ENCODE peak calls at places on chromosome 9, in ten cellular contexts. L is A549, Z is neural crest cell, B is Panc1, P is HL-60, Y is IMR-90, M is GM06990, S is choroid plexus epithelial cell, A is MCF 10A, K is endothelial cell. T is an unnamed sample.

GRCh38 chr9:130301483-130302286 is 36.1 kb downstream of the HMCN2 start:
- DNase-seq in L (no peak), Z (no peak), B (no peak), P (no peak), Y (peak), M (no peak), S (no peak), A (no peak), K (no peak), T (no peak)

GRCh38 chr9:36316629-36317317 is 58.5 kb upstream of the GNE start:
- DNase-seq in L (no peak), Z (peak), B (no peak), P (no peak), Y (no peak), M (no peak), S (peak), A (no peak), K (no peak), T (peak)

GRCh38 chr9:92592946-92593860 is 57.4 kb upstream of the ECM2 start:
- DNase-seq in L (no peak), Z (no peak), B (no peak), P (no peak), Y (peak), M (no peak), S (no peak), A (no peak), K (no peak), T (no peak)

GRCh38 chr9:5695860-5696259 is 67.0 kb downstream of the RIC1 start:
- DNase-seq in L (no peak), Z (no peak), B (no peak), P (no peak), Y (no peak), M (no peak), S (no peak), A (no peak), K (no peak), T (no peak)

GRCh38 chr9:116549061-116549664 is 137.9 kb upstream of the TRIM32 start:
- DNase-seq in L (peak), Z (no peak), B (no peak), P (peak), Y (peak), M (no peak), S (peak), A (peak), K (peak), T (peak)

GRCh38 chr9:98558575-98558974 is 150.2 kb downstream of the GABBR2 start:
- DNase-seq in L (no peak), Z (no peak), B (no peak), P (no peak), Y (peak), M (no peak), S (no peak), A (no peak), K (no peak), T (no peak)

GRCh38 chr9:85404911-85405580 is 336.7 kb downstream of the AGTPBP1 start:
- DNase-seq in L (no peak), Z (no peak), B (no peak), P (no peak), Y (no peak), M (no peak), S (no peak), A (no peak), K (no peak), T (no peak)

GRCh38 chr9:24817756-24818155 is 272.1 kb upstream of the IZUMO3 start:
- DNase-seq in L (no peak), Z (no peak), B (no peak), P (peak), Y (no peak), M (no peak), S (no peak), A (no peak), K (no peak), T (no peak)

GRCh38 chr9:88936668-88937067 is 54.6 kb upstream of the S1PR3 start:
- DNase-seq in L (no peak), Z (no peak), B (no peak), P (no peak), Y (peak), M (no peak), S (no peak), A (no peak), K (no peak), T (peak)

GRCh38 chr9:129291041-129291501 is 113.0 kb upstream of the IER5L start:
- DNase-seq in L (no peak), Z (no peak), B (no peak), P (no peak), Y (no peak), M (no peak), S (no peak), A (no peak), K (no peak), T (no peak)

GRCh38 chr9:68825755-68826500 is 120.9 kb downstream of the PIP5K1B start:
- DNase-seq in L (no peak), Z (no peak), B (no peak), P (no peak), Y (no peak), M (no peak), S (no peak), A (no peak), K (no peak), T (no peak)

GRCh38 chr9:14687042-14687719 is 6.1 kb downstream of the ZDHHC21 start:
- DNase-seq in L (no peak), Z (no peak), B (no peak), P (no peak), Y (peak), M (no peak), S (peak), A (peak), K (no peak), T (peak)

GRCh38 chr9:108163321-108164005 is 673.9 kb upstream of the KLF4 start:
- DNase-seq in L (peak), Z (no peak), B (no peak), P (no peak), Y (peak), M (no peak), S (no peak), A (peak), K (no peak), T (peak)

GRCh38 chr9:87337335-87338074 is 160.2 kb upstream of the DAPK1 start:
- DNase-seq in L (peak), Z (no peak), B (no peak), P (no peak), Y (no peak), M (no peak), S (peak), A (peak), K (no peak), T (peak)

GRCh38 chr9:124812401-124813016 is 35.6 kb downstream of the OLFML2A start:
- DNase-seq in L (peak), Z (no peak), B (no peak), P (no peak), Y (peak), M (no peak), S (peak), A (peak), K (no peak), T (peak)

GRCh38 chr9:20290287-20290686 is 332.0 kb downstream of the MLLT3 start:
- DNase-seq in L (no peak), Z (no peak), B (no peak), P (no peak), Y (no peak), M (no peak), S (no peak), A (no peak), K (no peak), T (no peak)

GRCh38 chr9:92059669-92060068 is 55.5 kb downstream of the SPTLC1 start:
- DNase-seq in L (no peak), Z (no peak), B (no peak), P (no peak), Y (no peak), M (no peak), S (no peak), A (no peak), K (no peak), T (no peak)

GRCh38 chr9:71984388-71985069 is 73.1 kb downstream of the C9orf85 start:
- DNase-seq in L (no peak), Z (no peak), B (no peak), P (no peak), Y (peak), M (no peak), S (peak), A (peak), K (no peak), T (peak)

GRCh38 chr9:70419546-70420266 is 5.2 kb upstream of the KLF9 start:
- DNase-seq in L (peak), Z (peak), B (peak), P (peak), Y (peak), M (peak), S (peak), A (peak), K (peak), T (peak)

GRCh38 chr9:98807811-98808195 is 333 bp downstream of the GALNT12 start:
- DNase-seq in L (no peak), Z (no peak), B (no peak), P (no peak), Y (no peak), M (no peak), S (no peak), A (no peak), K (no peak), T (no peak)

GRCh38 chr9:135516132-135516860 is 4.9 kb upstream of the LCN1 start:
- DNase-seq in L (no peak), Z (no peak), B (no peak), P (no peak), Y (no peak), M (no peak), S (no peak), A (no peak), K (no peak), T (no peak)

GRCh38 chr9:75892168-75892901 is 1.9 kb downstream of the PCSK5 start:
- DNase-seq in L (peak), Z (peak), B (no peak), P (no peak), Y (no peak), M (no peak), S (peak), A (no peak), K (peak), T (no peak)

GRCh38 chr9:114856942-114857315 is 51.1 kb upstream of the TNFSF15 start:
- DNase-seq in L (no peak), Z (no peak), B (no peak), P (no peak), Y (peak), M (no peak), S (no peak), A (no peak), K (no peak), T (no peak)

GRCh38 chr9:16032799-16033198 is 480.0 kb downstream of the CCDC171 start:
- DNase-seq in L (peak), Z (no peak), B (no peak), P (no peak), Y (peak), M (no peak), S (peak), A (peak), K (no peak), T (peak)
- TF ChIP-seq CTCF in L (peak), Z (no peak), B (no peak), P (no peak), Y (peak), M (no peak), S (peak), A (no peak), K (no peak), T (peak)

DNA sequence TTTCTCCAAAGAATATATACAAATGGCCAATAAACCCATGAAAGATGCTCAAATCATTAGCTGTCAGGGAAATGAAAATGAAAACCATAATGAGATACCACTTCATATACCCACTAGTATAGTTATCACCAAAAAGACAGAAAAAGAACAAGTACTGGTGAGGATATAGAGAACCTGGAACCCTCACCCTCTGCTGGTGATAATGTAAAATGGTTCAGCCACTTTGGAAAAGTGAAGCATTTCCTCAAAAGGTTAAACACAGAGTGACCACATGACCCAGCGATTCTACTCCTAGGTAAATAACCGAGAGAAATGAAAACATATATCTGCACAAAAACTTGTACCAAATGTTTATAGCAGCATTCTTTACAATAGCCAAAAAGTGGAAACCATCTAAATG is 72.0 kb downstream of the HSD17B3 start:
- DNase-seq in L (no peak), Z (no peak), B (no peak), P (no peak), Y (no peak), M (no peak), S (no peak), A (no peak), K (no peak), T (no peak)
- TF ChIP-seq CTCF in L (no peak), Z (peak), B (no peak), P (no peak), Y (peak), M (no peak), S (no peak), A (no peak), K (no peak), T (no peak)

DNA sequence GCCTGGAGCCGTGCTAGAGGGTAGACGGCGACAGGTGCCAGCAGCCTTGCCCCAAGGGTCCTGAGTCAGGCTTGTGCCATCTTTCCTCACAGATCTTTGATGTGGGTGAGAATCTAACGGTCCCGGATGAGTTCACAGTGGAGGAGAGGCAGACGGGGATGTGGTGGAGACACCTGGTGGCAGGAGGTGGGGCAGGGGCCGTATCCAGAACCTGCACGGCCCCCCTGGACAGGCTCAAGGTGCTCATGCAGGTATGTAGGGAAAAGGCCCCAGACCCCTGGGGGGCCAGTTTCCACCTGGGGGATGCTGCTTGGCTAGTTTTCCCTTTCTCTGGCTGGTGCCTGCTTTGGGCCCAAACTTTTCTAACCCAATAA is 24.0 kb downstream of the PTGES2 start:
- DNase-seq in L (no peak), Z (no peak), B (no peak), P (no peak), Y (no peak), M (no peak), S (no peak), A (no peak), K (no peak), T (no peak)
- TF ChIP-seq CTCF in L (peak), Z (peak), B (no peak), P (no peak), Y (peak), M (peak), S (peak), A (peak), K (no peak), T (peak)

GRCh38 chr9:30065888-30066287 is 2318.6 kb upstream of the ACO1 start:
- DNase-seq in L (peak), Z (no peak), B (no peak), P (no peak), Y (no peak), M (no peak), S (peak), A (peak), K (no peak), T (no peak)
- TF ChIP-seq CTCF in L (no peak), Z (peak), B (peak), P (no peak), Y (no peak), M (no peak), S (peak), A (peak), K (no peak), T (no peak)

GRCh38 chr9:90772381-90772780 is 29.2 kb upstream of the SYK start:
- DNase-seq in L (no peak), Z (no peak), B (no peak), P (peak), Y (no peak), M (no peak), S (no peak), A (no peak), K (no peak), T (no peak)

GRCh38 chr9:90770927-90771326 is 30.7 kb upstream of the SYK start:
- DNase-seq in L (no peak), Z (no peak), B (no peak), P (no peak), Y (no peak), M (no peak), S (no peak), A (no peak), K (no peak), T (no peak)

GRCh38 chr9:90773593-90773992 is 28.0 kb upstream of the SYK start:
- DNase-seq in L (no peak), Z (no peak), B (no peak), P (peak), Y (no peak), M (no peak), S (no peak), A (peak), K (no peak), T (no peak)

GRCh38 chr9:90775657-90776056 is 26.0 kb upstream of the SYK start:
- DNase-seq in L (no peak), Z (no peak), B (no peak), P (no peak), Y (no peak), M (no peak), S (no peak), A (no peak), K (no peak), T (no peak)

GRCh38 chr9:90774682-90775081 is 26.9 kb upstream of the SYK start:
- DNase-seq in L (no peak), Z (no peak), B (no peak), P (peak), Y (no peak), M (peak), S (no peak), A (no peak), K (no peak), T (no peak)
- TF ChIP-seq CTCF in L (no peak), Z (no peak), B (no peak), P (no peak), Y (no peak), M (no peak), S (no peak), A (no peak), K (no peak), T (no peak)